ENCODE peak calls at places on chromosomes 5 and 9, in five cellular contexts. X is fibroblast of lung, Y is astrocyte, V is IMR-90, A is heart right ventricle. U is an unnamed sample.

GRCh38 chr9:104682642-104683041 is 11.7 kb upstream of the OR13D1 start:
- DNase-seq in V (peak; percentile 51), A (no peak), X (peak; percentile 66), Y (peak; percentile 22), U (peak; percentile 4)

GRCh38 chr5:175873090-175873454 is 1.7 kb downstream of the CPLX2 start:
- DNase-seq in A (no peak), V (no peak), Y (no peak), X (peak; percentile 2), U (no peak)

GRCh38 chr5:139652788-139653241 is 4.7 kb downstream of the CXXC5 start:
- DNase-seq in A (no peak), V (no peak), X (no peak), Y (no peak), U (no peak)

GRCh38 chr9:131410051-131410491 is 16.2 kb downstream of the PRRC2B start:
- DNase-seq in X (peak; percentile 72), Y (no peak), V (peak; percentile 55), A (no peak), U (no peak)

GRCh38 chr5:27947088-27947487 is 908.7 kb upstream of the CDH9 start:
- DNase-seq in Y (peak; percentile 8), X (no peak), V (no peak), A (no peak), U (no peak)

GRCh38 chr5:124061663-124062062 is 549.7 kb downstream of the CSNK1G3 start:
- DNase-seq in V (peak; percentile 28), X (peak; percentile 95), Y (peak; percentile 73), A (peak; percentile 18), U (no peak)

GRCh38 chr5:135747824-135748223 is 86.6 kb upstream of the SLC25A48 start:
- DNase-seq in V (no peak), A (no peak), X (no peak), Y (no peak), U (no peak)

GRCh38 chr9:77018058-77019009 is 1.1 kb upstream of the FOXB2 start:
- DNase-seq in Y (no peak), A (no peak), X (no peak), V (no peak), U (no peak)

GRCh38 chr5:35319231-35320002 is 89.1 kb upstream of the PRLR start:
- DNase-seq in Y (peak; percentile 71), X (no peak), A (peak; percentile 51), V (peak; percentile 2), U (no peak)

GRCh38 chr5:109779036-109779735 is 89.5 kb downstream of the MAN2A1 start:
- DNase-seq in V (peak; percentile 37), X (peak; percentile 12), A (no peak), Y (peak; percentile 10), U (no peak)

GRCh38 chr5:132065951-132066701 is 5.7 kb downstream of the IL3 start:
- DNase-seq in Y (no peak), V (no peak), X (no peak), A (no peak), U (no peak)

GRCh38 chr5:180291234-180291940 is 496 bp downstream of the MAPK9 start:
- DNase-seq in V (no peak), Y (no peak), A (no peak), X (no peak), U (no peak)

GRCh38 chr9:129365196-129365595 is 187.1 kb upstream of the IER5L start:
- DNase-seq in Y (peak; percentile 26), X (no peak), A (no peak), V (peak; percentile 35), U (no peak)

GRCh38 chr5:93145767-93146166 is 435.3 kb downstream of the NR2F1-AS1 start:
- DNase-seq in V (peak; percentile 36), X (no peak), A (no peak), Y (peak; percentile 58), U (no peak)

GRCh38 chr5:78974011-78974410 is 11.1 kb downstream of the ARSB start:
- DNase-seq in A (no peak), V (no peak), Y (no peak), X (no peak), U (no peak)

GRCh38 chr9:2017209-2017458 is 2.0 kb downstream of the SMARCA2 start:
- DNase-seq in X (no peak), V (peak; percentile 31), A (peak; percentile 64), Y (no peak), U (no peak)

GRCh38 chr5:43676083-43676840 is 73.3 kb downstream of the NNT start:
- DNase-seq in X (no peak), Y (peak; percentile 15), A (no peak), V (peak; percentile 36), U (no peak)

GRCh38 chr5:151224372-151224771 is 480 bp upstream of the CCDC69 start:
- DNase-seq in X (no peak), V (no peak), A (no peak), Y (no peak), U (no peak)

GRCh38 chr5:105696440-105696839 is 1974.3 kb downstream of the EFNA5 start:
- DNase-seq in A (no peak), X (no peak), V (peak; percentile 6), Y (no peak), U (no peak)

GRCh38 chr5:135460246-135461033 is 8.3 kb upstream of the TIFAB start:
- DNase-seq in Y (no peak), X (no peak), A (no peak), V (no peak), U (no peak)

GRCh38 chr9:77307166-77307565 is 129.8 kb downstream of the VPS13A start:
- DNase-seq in V (no peak), X (no peak), Y (no peak), A (no peak), U (no peak)

GRCh38 chr5:154076240-154076922 is 37.6 kb downstream of the MFAP3 start:
- DNase-seq in V (no peak), X (no peak), Y (no peak), A (no peak), U (no peak)

GRCh38 chr5:154077692-154078091 is 38.9 kb downstream of the MFAP3 start:
- DNase-seq in Y (peak; percentile 65), V (peak; percentile 31), X (peak; percentile 37), A (peak; percentile 26), U (no peak)

GRCh38 chr5:154072782-154073171 is 34.0 kb downstream of the MFAP3 start:
- DNase-seq in X (no peak), Y (no peak), A (no peak), V (no peak), U (no peak)

GRCh38 chr5:154071799-154072781 is 33.3 kb downstream of the MFAP3 start:
- DNase-seq in V (peak; percentile 64), X (peak; percentile 72), Y (peak; percentile 10), A (peak; percentile 82), U (peak; percentile 33)
- H3K4me3 ChIP-seq in V (no peak overlapping the region), X (no peak overlapping the region), Y (no peak overlapping the region), A (no peak overlapping the region), U (no peak overlapping the region)

GRCh38 chr5:5306696-5307095 is 115.8 kb upstream of the ICE1 start:
- DNase-seq in X (peak; percentile 52), A (no peak), Y (peak; percentile 82), V (peak; percentile 4), U (no peak)
- TF ChIP-seq CTCF in X (no peak), A (no peak), Y (no peak), V (no peak), U (no peak)

GRCh38 chr5:501040-501832 is 23.0 kb downstream of the SLC9A3 start:
- DNase-seq in Y (no peak), X (no peak), V (no peak), A (no peak), U (no peak)

GRCh38 chr5:497871-498509 is 26.3 kb downstream of the SLC9A3 start:
- DNase-seq in A (no peak), Y (no peak), X (no peak), V (no peak), U (no peak)

GRCh38 chr5:501833-502184 is 22.4 kb downstream of the SLC9A3 start:
- DNase-seq in A (no peak), V (no peak), Y (no peak), X (no peak), U (no peak)

GRCh38 chr5:500491-500890 is 23.8 kb downstream of the SLC9A3 start:
- DNase-seq in Y (no peak), V (no peak), X (no peak), A (no peak), U (no peak)

GRCh38 chr5:499233-500209 is 24.7 kb downstream of the SLC9A3 start:
- DNase-seq in Y (no peak), A (no peak), V (no peak), X (no peak), U (no peak)
- H3K27me3 ChIP-seq in Y (peaks cover under 1% of the 10 kb centered on the region), A (peaks cover 56% of the 10 kb centered on the region), V (peaks cover 48% of the 10 kb centered on the region), X (peaks cover 11% of the 10 kb centered on the region), U (peaks cover 23% of the 10 kb centered on the region)

GRCh38 chr9:107647611-107648010 is 158.0 kb upstream of the KLF4 start:
- DNase-seq in Y (no peak), X (no peak), V (no peak), A (no peak), U (no peak)

GRCh38 chr9:107653263-107653821 is 163.8 kb upstream of the KLF4 start:
- DNase-seq in A (no peak), Y (no peak), V (no peak), X (no peak), U (no peak)

GRCh38 chr9:107648153-107648716 is 158.7 kb upstream of the KLF4 start:
- DNase-seq in A (no peak), V (no peak), X (peak; percentile 36), Y (peak; percentile 31), U (no peak)

GRCh38 chr9:107650995-107651394 is 161.4 kb upstream of the KLF4 start:
- DNase-seq in A (no peak), Y (no peak), V (no peak), X (no peak), U (no peak)

DNA sequence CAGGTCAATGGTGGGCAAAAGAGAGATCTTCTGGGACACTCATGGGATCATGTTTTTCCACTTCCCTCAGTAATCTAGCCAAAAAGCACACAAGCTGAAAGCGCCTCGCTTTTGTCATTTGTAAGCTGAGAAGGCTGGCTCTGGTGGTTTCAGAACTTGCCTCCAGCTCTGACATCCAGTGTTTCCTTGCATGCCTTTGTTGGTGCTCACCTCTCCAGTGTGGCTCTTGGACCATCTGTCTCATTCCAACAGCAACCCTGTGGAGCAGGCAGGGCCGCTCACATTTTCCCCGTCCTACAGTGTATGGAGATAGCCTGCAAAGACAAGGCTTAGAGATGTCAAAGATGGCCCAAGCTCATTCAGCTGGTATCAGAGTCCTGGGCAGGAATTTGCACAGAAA is 160.8 kb upstream of the KLF4 start:
- DNase-seq in X (peak; percentile 42), Y (peak; percentile 89), A (no peak), V (peak; percentile 81), U (peak; percentile 11)
- H3K4me3 ChIP-seq in X (no peak overlapping the region), Y (no peak overlapping the region), A (no peak overlapping the region), V (no peak overlapping the region), U (no peak overlapping the region)

DNA sequence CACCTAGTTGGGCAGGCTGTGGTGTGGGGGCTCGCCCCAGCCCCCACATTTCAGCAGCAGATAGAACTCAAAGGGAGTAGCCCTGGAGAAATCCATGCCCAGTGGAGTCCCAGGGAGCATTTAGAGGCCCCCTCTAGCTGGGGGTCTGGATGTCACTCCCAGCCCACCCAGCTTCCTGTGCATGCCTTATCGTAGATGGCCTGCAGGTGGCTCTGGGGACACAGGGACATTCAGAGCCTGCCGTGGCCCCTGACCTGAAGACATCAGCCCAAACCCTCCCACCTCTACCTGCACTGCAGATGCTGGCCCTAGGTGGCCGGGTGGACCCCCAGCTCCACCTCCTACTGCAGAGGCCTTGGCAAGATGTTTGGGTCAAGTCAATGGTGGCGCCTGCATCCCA is 49.0 kb upstream of the LMX1B start:
- DNase-seq in V (no peak), A (no peak), Y (no peak), X (no peak), U (no peak)
- TF ChIP-seq CTCF in V (no peak), A (no peak), Y (no peak), X (no peak), U (no peak)

U was measured in AG04450.